ENCODE peak calls at places on chromosome 13, in ten cellular contexts. H is foreskin fibroblast, E is BE2C, J is left ventricle myocardium inferior, K is PC-3, M is fibroblast of lung, B is WTC11, F is endothelial cell, T is esophagus squamous epithelium, Z is osteocyte. Q is an unnamed sample.

GRCh38 chr13:75151081-75151643 is 330.8 kb downstream of the TBC1D4 start:
- DNase-seq in B (no peak), E (no peak), T (no peak), F (no peak), J (no peak), H (peak), K (no peak), M (peak), Z (no peak), Q (peak)

GRCh38 chr13:50387124-50387581 is 371.9 kb downstream of the KCNRG start:
- DNase-seq in F (no peak), B (peak), Z (no peak), H (no peak), E (peak), K (peak), M (peak), J (peak), T (no peak), Q (no peak)

GRCh38 chr13:73698859-73699258 is 435.3 kb downstream of the KLF12 start:
- DNase-seq in F (no peak), E (no peak), Z (no peak), B (no peak), K (no peak), J (no peak), T (no peak), M (no peak), H (peak), Q (no peak)

GRCh38 chr13:94546071-94546839 is 49.7 kb downstream of the TGDS start:
- DNase-seq in K (no peak), E (no peak), T (no peak), J (no peak), B (peak), F (no peak), Z (no peak), H (no peak), M (no peak), Q (no peak)

GRCh38 chr13:95704510-95704909 is 27.6 kb downstream of the DNAJC3 start:
- DNase-seq in H (no peak), T (no peak), E (peak), M (peak), J (no peak), B (no peak), F (no peak), K (peak), Z (no peak), Q (no peak)

GRCh38 chr13:44819762-44820161 is 169.5 kb downstream of the NUFIP1 start:
- DNase-seq in M (peak), T (no peak), B (no peak), E (no peak), J (no peak), Z (no peak), K (no peak), H (no peak), F (no peak), Q (no peak)

GRCh38 chr13:31797154-31797775 is 57.9 kb downstream of the RXFP2 start:
- DNase-seq in K (peak), Z (no peak), J (no peak), H (no peak), F (no peak), T (no peak), M (peak), E (no peak), B (no peak), Q (peak)

GRCh38 chr13:112776354-112776753 is 86.5 kb downstream of the ATP11A start:
- DNase-seq in J (no peak), H (no peak), Z (no peak), E (no peak), T (no peak), F (no peak), B (no peak), M (no peak), K (no peak), Q (no peak)

GRCh38 chr13:98285317-98285716 is 108.2 kb upstream of the RNF113B start:
- DNase-seq in B (no peak), J (no peak), F (no peak), T (no peak), K (no peak), E (peak), M (no peak), H (no peak), Z (no peak), Q (no peak)

GRCh38 chr13:99766641-99767045 is 204.9 kb downstream of the ZIC5 start:
- DNase-seq in T (no peak), J (no peak), F (no peak), M (no peak), B (peak), H (no peak), Z (no peak), K (no peak), E (peak), Q (no peak)
- TF ChIP-seq CTCF in T (no peak), J (no peak), F (no peak), M (no peak), B (peak), H (no peak), Z (peak), K (no peak), E (peak), Q (peak)

DNA sequence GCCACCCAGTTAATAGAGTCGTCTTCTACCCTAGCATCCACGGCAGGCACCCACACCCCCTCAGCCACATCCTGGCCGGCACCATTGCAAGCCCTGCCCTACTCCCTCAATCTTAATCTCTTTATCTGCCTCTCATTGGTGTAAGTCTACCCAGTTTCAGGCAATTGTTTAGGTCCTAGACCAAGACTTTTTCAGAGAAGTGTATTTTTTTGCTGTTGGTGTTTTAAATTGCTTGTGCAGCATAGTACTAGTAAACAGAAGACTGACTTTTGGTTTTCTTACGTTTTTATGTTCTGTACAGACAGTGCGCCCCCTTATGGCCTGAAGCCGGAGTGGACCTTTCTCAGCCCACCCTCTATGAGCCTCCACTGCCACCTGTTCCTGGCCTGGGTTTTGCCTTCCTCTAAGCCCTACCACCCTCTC is 2.3 kb upstream of the LCP1 start:
- DNase-seq in J (peak), H (no peak), Z (no peak), M (no peak), B (peak), T (no peak), F (peak), E (peak), K (peak), Q (no peak)
- TF ChIP-seq CTCF in J (no peak), H (peak), Z (peak), M (peak), B (peak), T (peak), F (peak), E (peak), K (peak), Q (peak)

GRCh38 chr13:40187324-40187795 is 479.1 kb downstream of the FOXO1 start:
- DNase-seq in E (no peak), T (no peak), H (no peak), B (no peak), M (no peak), F (no peak), Z (no peak), K (no peak), J (no peak), Q (no peak)
- TF ChIP-seq CTCF in E (no peak), T (no peak), H (no peak), B (no peak), M (no peak), F (no peak), Z (no peak), K (no peak), J (no peak), Q (no peak)

DNA sequence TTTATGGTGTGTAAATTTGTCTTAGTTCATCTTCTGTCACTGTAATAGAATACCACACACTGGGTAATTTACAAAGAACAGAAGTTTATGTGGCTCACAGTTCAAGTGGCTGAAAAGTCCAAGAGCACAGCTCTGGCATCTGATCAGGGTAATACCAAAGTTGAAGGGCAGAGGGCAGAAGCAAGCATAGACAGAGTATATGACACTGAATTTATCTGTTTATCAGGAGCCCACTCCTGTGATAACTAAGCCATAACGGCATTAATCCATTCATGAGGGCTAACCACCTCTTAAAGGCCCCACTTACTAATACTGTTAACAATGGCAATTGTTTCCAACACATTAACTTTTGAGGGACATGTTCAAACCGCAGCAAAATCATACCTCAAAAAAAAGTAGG is 4.0 kb upstream of the RFXAP start:
- DNase-seq in B (no peak), T (no peak), J (no peak), M (peak), F (no peak), Z (no peak), K (peak), E (peak), H (peak), Q (no peak)
- TF ChIP-seq CTCF in B (peak), T (no peak), J (peak), M (peak), F (peak), Z (peak), K (peak), E (peak), H (peak), Q (peak)

GRCh38 chr13:23959231-23959862 is 62.0 kb upstream of the C1QTNF9B start:
- DNase-seq in M (no peak), B (no peak), K (peak), F (no peak), H (no peak), Z (no peak), T (no peak), E (no peak), J (no peak), Q (no peak)

GRCh38 chr13:23952796-23953195 is 55.5 kb upstream of the C1QTNF9B start:
- DNase-seq in F (no peak), H (no peak), E (no peak), K (no peak), B (no peak), M (no peak), J (no peak), T (no peak), Z (no peak), Q (no peak)

GRCh38 chr13:23953860-23954512 is 56.7 kb upstream of the C1QTNF9B start:
- DNase-seq in Z (no peak), H (no peak), M (no peak), E (no peak), J (no peak), T (no peak), B (no peak), F (no peak), K (no peak), Q (no peak)

GRCh38 chr13:23955064-23955463 is 57.8 kb upstream of the C1QTNF9B start:
- DNase-seq in M (no peak), T (no peak), B (no peak), J (no peak), Z (no peak), E (no peak), H (no peak), F (no peak), K (no peak), Q (no peak)

GRCh38 chr13:23956106-23956505 is 58.8 kb upstream of the C1QTNF9B start:
- DNase-seq in B (no peak), J (no peak), Z (no peak), M (peak), K (peak), T (no peak), H (peak), F (no peak), E (no peak), Q (peak)
- TF ChIP-seq CTCF in B (no peak), J (no peak), Z (no peak), M (no peak), K (no peak), T (no peak), H (no peak), F (no peak), E (no peak), Q (no peak)

DNA sequence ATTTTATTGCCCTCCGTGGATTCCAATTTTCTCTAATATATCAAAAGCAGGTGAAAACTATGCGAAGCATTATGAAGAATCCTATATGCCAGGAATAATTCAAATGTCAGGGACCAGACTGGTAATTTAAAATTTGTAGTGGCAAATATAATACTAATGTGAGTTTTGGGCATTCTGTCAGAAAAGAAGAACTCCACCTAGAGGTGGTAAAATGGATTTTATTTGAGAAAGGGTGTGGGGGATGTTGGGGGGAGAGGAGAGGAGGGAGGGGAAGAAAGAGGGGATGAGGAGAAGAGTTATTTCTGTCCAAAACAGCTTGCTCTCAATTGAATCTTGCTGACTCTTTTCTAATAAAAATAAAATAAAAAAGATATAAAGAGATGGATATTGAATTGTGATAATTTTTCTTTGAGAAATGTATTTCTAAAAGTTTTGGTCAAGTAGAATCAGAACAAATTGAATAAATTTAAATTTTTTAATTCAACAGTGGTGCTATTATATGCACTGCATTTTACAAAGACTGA is 929.3 kb upstream of the SLITRK5 start:
- DNase-seq in M (peak), E (no peak), T (no peak), F (no peak), Z (no peak), B (no peak), J (no peak), H (no peak), K (peak), Q (no peak)
- TF ChIP-seq CTCF in M (no peak), E (no peak), T (no peak), F (peak), Z (no peak), B (no peak), J (no peak), H (no peak), K (peak), Q (no peak)

GRCh38 chr13:114339779-114340534 is 25.7 kb downstream of the CHAMP1 start:
- DNase-seq in T (no peak), M (peak), H (peak), F (no peak), E (peak), J (peak), K (peak), B (no peak), Z (no peak), Q (peak)
- TF ChIP-seq CTCF in T (peak), M (peak), H (peak), F (peak), E (peak), J (peak), K (peak), B (no peak), Z (peak), Q (peak)

GRCh38 chr13:19959831-19960672 is 1.5 kb downstream of the ZMYM2 start:
- DNase-seq in H (peak), J (peak), K (peak), B (peak), Z (peak), T (peak), M (peak), F (peak), E (peak), Q (peak)
- TF ChIP-seq CTCF in H (peak), J (peak), K (peak), B (peak), Z (peak), T (peak), M (peak), F (peak), E (peak), Q (peak)

DNA sequence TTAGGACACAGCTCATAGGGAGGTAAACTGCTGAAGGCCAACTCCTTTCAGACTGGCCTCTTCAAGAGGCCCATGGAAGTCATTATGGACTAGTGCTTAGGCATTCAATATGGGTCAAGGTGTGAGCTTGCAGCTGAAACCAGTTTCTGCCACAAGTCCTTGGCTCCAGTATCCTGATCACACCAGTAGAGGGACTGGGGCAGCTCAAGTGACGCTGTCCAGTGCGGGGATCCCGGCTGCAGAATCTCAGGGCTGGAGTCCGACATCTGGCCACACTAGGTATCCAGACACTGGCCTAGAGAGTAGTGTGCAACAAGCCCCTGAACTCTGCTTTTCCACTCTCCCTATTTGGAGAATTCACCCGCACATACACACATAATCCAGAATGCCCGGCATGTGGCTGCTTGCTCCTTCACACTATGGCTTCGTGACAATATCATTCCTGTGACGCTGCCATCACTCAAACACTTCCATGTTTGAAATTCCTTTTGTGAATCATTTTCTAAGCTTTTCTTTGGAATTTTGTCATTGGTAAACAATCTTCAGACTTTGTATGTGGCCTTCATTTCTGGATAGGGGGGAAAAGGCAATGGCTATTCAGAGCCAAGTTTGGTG is 425.1 kb downstream of the EFNB2 start:
- DNase-seq in J (no peak), Z (no peak), T (no peak), B (no peak), F (no peak), M (no peak), K (peak), H (no peak), E (peak), Q (no peak)
- TF ChIP-seq CTCF in J (no peak), Z (no peak), T (no peak), B (no peak), F (no peak), M (no peak), K (no peak), H (no peak), E (peak), Q (peak)